ENCODE peak calls at places on chromosomes 4 and X, in six cellular contexts. T is Ammon's horn, P is hypothalamus, X is C1 segment of cervical spinal cord, C is NCI-H1694, S is HCEC 1CT. G is an unnamed sample.

GRCh38 chr4:73573794-73574528 is 46.3 kb downstream of the RASSF6 start:
- DNase-seq in T (peak), P (peak), X (no peak), C (peak), S (peak), G (peak)

GRCh38 chr4:83552085-83552484 is 16.2 kb downstream of the GPAT3 start:
- DNase-seq in T (no peak), P (no peak), X (no peak), C (no peak), S (no peak), G (no peak)

GRCh38 chr4:142284402-142285221 is 561.5 kb downstream of the INPP4B start:
- DNase-seq in T (no peak), P (no peak), X (no peak), C (no peak), S (no peak), G (no peak)

GRCh38 chrX:105658136-105658535 is 164.2 kb upstream of the NRK start:
- DNase-seq in T (no peak), P (no peak), X (no peak), C (no peak), S (peak), G (no peak)

GRCh38 chr4:151719045-151719743 is 41.6 kb downstream of the GATB start:
- DNase-seq in T (peak), P (no peak), X (no peak), C (no peak), S (no peak), G (no peak)

GRCh38 chrX:25721564-25721963 is 416.6 kb upstream of the MAGEB18 start:
- DNase-seq in T (no peak), P (no peak), X (no peak), C (no peak), S (no peak), G (no peak)

GRCh38 chrX:15947648-15948317 is 93.2 kb upstream of the AP1S2 start:
- DNase-seq in T (no peak), P (no peak), X (no peak), C (no peak), S (peak), G (no peak)

GRCh38 chr4:123743821-123744220 is 347.2 kb downstream of the SPRY1 start:
- DNase-seq in T (no peak), P (no peak), X (no peak), C (no peak), S (no peak), G (no peak)

GRCh38 chr4:108111781-108112180 is 57.0 kb downstream of the LEF1 start:
- DNase-seq in T (no peak), P (no peak), X (no peak), C (no peak), S (no peak), G (no peak)

GRCh38 chrX:38941675-38942074 is 140.4 kb downstream of the MID1IP1 start:
- DNase-seq in T (no peak), P (no peak), X (no peak), C (no peak), S (peak), G (peak)

GRCh38 chr4:86043755-86044592 is 315.9 kb downstream of the MAPK10 start:
- DNase-seq in T (peak), P (peak), X (peak), C (peak), S (peak), G (peak)

GRCh38 chr4:101914761-101915160 is 124.2 kb downstream of the BANK1 start:
- DNase-seq in T (no peak), P (no peak), X (peak), C (peak), S (no peak), G (no peak)

GRCh38 chr4:2304321-2304876 is 42.5 kb upstream of the MXD4 start:
- DNase-seq in T (no peak), P (no peak), X (no peak), C (no peak), S (no peak), G (no peak)

GRCh38 chr4:68209003-68209402 is 36.5 kb downstream of the TMPRSS11B start:
- DNase-seq in T (no peak), P (no peak), X (no peak), C (no peak), S (no peak), G (no peak)

GRCh38 chr4:107935246-107935645 is 3.9 kb downstream of the CYP2U1 start:
- DNase-seq in T (no peak), P (no peak), X (no peak), C (no peak), S (no peak), G (no peak)

GRCh38 chr4:57053508-57053907 is 56.7 kb downstream of the IGFBP7 start:
- DNase-seq in T (no peak), P (no peak), X (no peak), C (no peak), S (no peak), G (no peak)

GRCh38 chr4:81195475-81195874 is 19.5 kb downstream of the PRKG2 start:
- DNase-seq in T (no peak), P (no peak), X (no peak), C (no peak), S (no peak), G (no peak)

GRCh38 chrX:110531873-110532272 is 173.2 kb downstream of the RTL9 start:
- DNase-seq in T (no peak), P (no peak), X (no peak), C (no peak), S (peak), G (no peak)

GRCh38 chrX:63920875-63921274 is 135.9 kb upstream of the ARHGEF9 start:
- DNase-seq in T (peak), P (no peak), X (no peak), C (no peak), S (no peak), G (no peak)

GRCh38 chr4:173547889-173548288 is 17.9 kb upstream of the HAND2 start:
- DNase-seq in T (no peak), P (no peak), X (no peak), C (no peak), S (no peak), G (no peak)

GRCh38 chrX:56797966-56798711 is 69.1 kb downstream of the NBDY start:
- DNase-seq in T (no peak), P (no peak), X (peak), C (no peak), S (no peak), G (no peak)

GRCh38 chr4:129342820-129343219 is 246.9 kb downstream of the C4orf33 start:
- DNase-seq in T (no peak), P (no peak), X (no peak), C (no peak), S (peak), G (no peak)

GRCh38 chrX:122641136-122641535 is 542.9 kb upstream of the GRIA3 start:
- DNase-seq in T (no peak), P (no peak), X (no peak), C (no peak), S (peak), G (no peak)

GRCh38 chrX:38368774-38369173 is 16.4 kb downstream of the OTC start:
- DNase-seq in T (no peak), P (no peak), X (no peak), C (no peak), S (no peak), G (no peak)

GRCh38 chrX:123489011-123489410 is 243.8 kb downstream of the THOC2 start:
- DNase-seq in T (no peak), P (no peak), X (no peak), C (no peak), S (no peak), G (no peak)

GRCh38 chr4:84159767-84160166 is 339.3 kb downstream of the NKX6-1 start:
- DNase-seq in T (no peak), P (no peak), X (no peak), C (no peak), S (no peak), G (no peak)

GRCh38 chr4:105122334-105122733 is 24.3 kb upstream of the TET2 start:
- DNase-seq in T (no peak), P (no peak), X (no peak), C (no peak), S (no peak), G (no peak)

GRCh38 chr4:55468724-55469123 is 73.0 kb downstream of the TMEM165 start:
- DNase-seq in T (no peak), P (no peak), X (no peak), C (no peak), S (peak), G (no peak)

GRCh38 chr4:1981251-1982055 is 27.3 kb downstream of the NELFA start:
- DNase-seq in T (no peak), P (no peak), X (no peak), C (no peak), S (no peak), G (no peak)

GRCh38 chr4:156607198-156607498 is 364.5 kb downstream of the PDGFC start:
- DNase-seq in T (no peak), P (no peak), X (no peak), C (no peak), S (no peak), G (no peak)

G was measured in putamen.